ENCODE peak calls at places on chromosomes 1 and 21, in six cellular contexts. H, G, P, K, D and R are unnamed samples.

GRCh38 chr1:29391362-29391880 is 155.1 kb downstream of the PTPRU start:
- DNase-seq in H (no peak), G (no peak), P (no peak), K (no peak), D (no peak), R (no peak)

GRCh38 chr1:99599678-99600175 is 46.2 kb upstream of the PALMD start:
- DNase-seq in H (peak; percentile 33), G (no peak), P (peak; percentile 55), K (peak; percentile 22), D (no peak), R (no peak)

GRCh38 chr1:46437723-46438122 is 43.6 kb downstream of the FAAH start:
- DNase-seq in H (no peak), G (no peak), P (no peak), K (no peak), D (no peak), R (no peak)

GRCh38 chr1:3116560-3116959 is 47.6 kb downstream of the PRDM16 start:
- DNase-seq in H (no peak), G (no peak), P (no peak), K (no peak), D (no peak), R (no peak)

GRCh38 chr1:76137746-76138145 is 63.2 kb downstream of the ST6GALNAC3 start:
- DNase-seq in H (no peak), G (no peak), P (no peak), K (no peak), D (no peak), R (no peak)

GRCh38 chr1:3423245-3423829 is 31.1 kb upstream of the ARHGEF16 start:
- DNase-seq in H (peak; percentile 88), G (peak; percentile 86), P (peak; percentile 91), K (no peak), D (peak; percentile 95), R (no peak)

GRCh38 chr1:31376374-31377134 is 3.7 kb upstream of the FABP3 start:
- DNase-seq in H (no peak), G (peak; percentile 29), P (peak; percentile 87), K (no peak), D (no peak), R (no peak)

GRCh38 chr1:48242126-48242736 is 19.7 kb downstream of the SLC5A9 start:
- DNase-seq in H (no peak), G (no peak), P (no peak), K (no peak), D (no peak), R (no peak)

GRCh38 chr1:46687095-46687659 is 15.5 kb downstream of the TEX38 start:
- DNase-seq in H (peak; percentile 70), G (peak; percentile 84), P (peak; percentile 52), K (peak; percentile 75), D (peak; percentile 96), R (no peak)

GRCh38 chr1:97200627-97201026 is 479.0 kb downstream of the PTBP2 start:
- DNase-seq in H (no peak), G (no peak), P (no peak), K (no peak), D (no peak), R (no peak)

GRCh38 chr1:220271706-220272046 is 577 bp downstream of the RAB3GAP2 start:
- DNase-seq in H (no peak), G (no peak), P (no peak), K (no peak), D (no peak), R (no peak)

GRCh38 chr1:183840140-183840539 is 35.2 kb downstream of the RGL1 start:
- DNase-seq in H (no peak), G (no peak), P (no peak), K (no peak), D (no peak), R (no peak)

GRCh38 chr1:244713329-244713728 is 60.4 kb downstream of the DESI2 start:
- DNase-seq in H (no peak), G (no peak), P (no peak), K (no peak), D (no peak), R (no peak)

GRCh38 chr1:230174765-230175747 is 108.0 kb downstream of the GALNT2 start:
- DNase-seq in H (no peak), G (no peak), P (peak; percentile 30), K (peak; percentile 5), D (no peak), R (no peak)
- H3K27ac ChIP-seq in H (no peak overlapping the region), G (no peak overlapping the region), P (peak overlapping the region; percentile 34), K (no peak overlapping the region), D (no peak overlapping the region), R (no peak overlapping the region)

DNA sequence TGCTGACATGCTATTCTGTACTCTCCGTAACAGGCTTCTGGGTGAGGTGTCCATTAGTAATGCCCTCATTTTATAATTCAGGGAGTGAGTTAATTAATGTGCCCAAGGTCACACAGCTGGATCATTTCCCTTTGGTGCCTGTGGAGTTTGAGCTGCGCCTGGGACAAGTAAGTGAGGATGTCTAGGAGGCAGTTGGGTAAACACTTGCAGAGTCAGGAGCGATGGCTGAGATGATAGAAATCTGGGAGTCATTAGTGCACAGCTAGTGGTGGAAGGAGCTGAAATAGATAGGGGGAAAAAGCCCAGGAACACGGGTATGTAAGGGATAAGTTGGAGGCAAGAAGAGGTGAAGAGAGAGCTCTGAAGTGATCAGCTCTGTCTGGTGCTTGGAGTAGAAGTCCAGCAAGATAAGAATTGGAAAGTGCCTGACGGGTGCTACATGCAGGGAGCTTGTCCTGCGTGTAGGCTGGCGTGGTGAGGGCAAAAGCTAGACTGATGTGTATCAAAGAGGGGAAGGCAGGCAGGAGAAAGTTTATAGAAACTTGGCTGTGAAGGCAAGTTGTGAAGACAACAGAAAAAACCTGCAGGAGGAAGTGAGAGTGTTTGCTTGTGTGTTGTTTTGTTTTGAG is 1.7 kb upstream of the SCAF4 start:
- DNase-seq in H (no peak), G (no peak), P (no peak), K (no peak), D (no peak), R (no peak)
- H3K27ac ChIP-seq in H (peak overlapping the region; percentile 98), G (peak overlapping the region; percentile 83), P (peak overlapping the region; percentile 91), K (peak overlapping the region; percentile 80), D (no peak overlapping the region), R (no peak overlapping the region)

GRCh38 chr1:185933580-185933979 is 199.4 kb downstream of the HMCN1 start:
- DNase-seq in H (no peak), G (no peak), P (no peak), K (no peak), D (no peak), R (no peak)

GRCh38 chr1:185935360-185935759 is 201.2 kb downstream of the HMCN1 start:
- DNase-seq in H (no peak), G (no peak), P (no peak), K (no peak), D (no peak), R (no peak)

GRCh38 chr1:185931438-185931837 is 197.2 kb downstream of the HMCN1 start:
- DNase-seq in H (no peak), G (no peak), P (no peak), K (no peak), D (no peak), R (no peak)

GRCh38 chr1:185936641-185937040 is 202.4 kb downstream of the HMCN1 start:
- DNase-seq in H (no peak), G (no peak), P (no peak), K (no peak), D (no peak), R (no peak)

DNA sequence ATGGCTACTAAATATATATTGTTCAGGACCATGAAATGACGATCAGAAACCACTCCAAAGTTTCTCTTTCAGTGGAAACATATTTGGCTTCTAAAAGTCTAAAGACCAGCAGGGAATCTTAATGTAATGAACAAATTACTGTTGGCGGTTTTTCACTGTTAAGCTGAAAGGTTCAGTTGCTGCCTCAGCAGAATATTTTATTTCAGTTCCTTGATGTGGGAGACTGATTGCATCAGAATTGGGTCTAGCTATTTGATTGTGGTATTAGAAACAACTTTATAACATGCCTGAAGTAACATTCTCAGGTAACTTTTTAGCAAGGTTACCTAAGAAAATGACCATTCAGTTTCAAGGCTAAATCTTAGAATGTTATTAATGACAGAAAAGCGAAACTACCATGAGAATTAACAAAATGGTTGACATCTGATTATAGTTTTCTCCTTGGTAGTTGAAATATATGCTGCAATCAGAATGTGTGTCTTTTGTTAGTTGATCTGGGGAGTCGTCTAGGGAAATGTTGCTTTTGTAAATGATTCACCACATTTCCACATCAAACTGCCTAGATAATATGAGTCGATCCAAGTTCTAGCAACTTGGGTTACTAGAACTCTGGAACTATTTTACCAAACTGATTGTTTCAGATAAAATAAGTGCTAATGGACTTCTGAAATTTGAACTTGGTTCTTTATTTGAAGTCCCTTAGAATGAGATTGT is 200.4 kb downstream of the HMCN1 start:
- DNase-seq in H (no peak), G (no peak), P (no peak), K (no peak), D (no peak), R (no peak)
- H3K27ac ChIP-seq in H (no peak overlapping the region), G (no peak overlapping the region), P (no peak overlapping the region), K (no peak overlapping the region), D (no peak overlapping the region), R (no peak overlapping the region)

GRCh38 chr1:221724931-221725605 is 16.8 kb downstream of the DUSP10 start:
- DNase-seq in H (peak; percentile 44), G (peak; percentile 73), P (no peak), K (no peak), D (no peak), R (no peak)
- H3K27ac ChIP-seq in H (peak overlapping the region; percentile 33), G (no peak overlapping the region), P (no peak overlapping the region), K (peak overlapping the region; percentile 39), D (no peak overlapping the region), R (peak overlapping the region; percentile 44)

GRCh38 chr1:67737875-67738274 is 52.9 kb downstream of the GADD45A start:
- DNase-seq in H (no peak), G (no peak), P (no peak), K (no peak), D (no peak), R (no peak)

GRCh38 chr1:67735806-67736627 is 51.0 kb downstream of the GADD45A start:
- DNase-seq in H (peak; percentile 73), G (peak; percentile 67), P (peak; percentile 62), K (peak; percentile 84), D (peak; percentile 72), R (no peak)

GRCh38 chr1:67738401-67738800 is 53.4 kb downstream of the GADD45A start:
- DNase-seq in H (no peak), G (no peak), P (no peak), K (no peak), D (no peak), R (no peak)

GRCh38 chr1:67735220-67735619 is 50.2 kb downstream of the GADD45A start:
- DNase-seq in H (no peak), G (no peak), P (no peak), K (no peak), D (no peak), R (no peak)

GRCh38 chr1:67736750-67737149 is 51.7 kb downstream of the GADD45A start:
- DNase-seq in H (no peak), G (no peak), P (no peak), K (no peak), D (no peak), R (no peak)
- H3K27ac ChIP-seq in H (peak overlapping the region; percentile 83), G (peak overlapping the region; percentile 69), P (peak overlapping the region; percentile 57), K (peak overlapping the region; percentile 70), D (peak overlapping the region; percentile 87), R (peak overlapping the region; percentile 88)

GRCh38 chr1:17191990-17192242 is 13.0 kb upstream of the PADI1 start:
- DNase-seq in H (no peak), G (no peak), P (no peak), K (no peak), D (no peak), R (no peak)
- H3K27ac ChIP-seq in H (no peak overlapping the region), G (no peak overlapping the region), P (no peak overlapping the region), K (no peak overlapping the region), D (no peak overlapping the region), R (peak overlapping the region; percentile 100)